ENCODE peak calls at places on chromosomes 11 and 22, in nine cellular contexts. One of them, this sample, is unnamed.

GRCh38 chr11:76551400-76551799 is 106.6 kb downstream of the EMSY start:
- DNase-seq in vagina: no peak
- DNase-seq in heart left ventricle: no peak
- DNase-seq in astrocyte of the spinal cord: peak; percentile 15
- DNase-seq in Peyer's patch: no peak
- DNase-seq in A549: no peak
- DNase-seq in CD4-positive, CD25-positive, alpha-beta regulatory T cell: no peak
- DNase-seq in transverse colon: no peak
- DNase-seq in fibroblast of lung: no peak
- DNase-seq in this sample: no peak

GRCh38 chr11:76219243-76219642 is 12.9 kb upstream of the WNT11 start:
- DNase-seq in Peyer's patch: no peak
- DNase-seq in astrocyte of the spinal cord: no peak
- DNase-seq in A549: no peak
- DNase-seq in transverse colon: no peak
- DNase-seq in fibroblast of lung: no peak
- DNase-seq in CD4-positive, CD25-positive, alpha-beta regulatory T cell: no peak
- DNase-seq in vagina: no peak
- DNase-seq in heart left ventricle: no peak
- DNase-seq in this sample: peak; percentile 16

GRCh38 chr11:61052182-61052972 is 49.9 kb upstream of the CD5 start:
- DNase-seq in fibroblast of lung: no peak
- DNase-seq in A549: no peak
- DNase-seq in astrocyte of the spinal cord: no peak
- DNase-seq in vagina: no peak
- DNase-seq in transverse colon: no peak
- DNase-seq in CD4-positive, CD25-positive, alpha-beta regulatory T cell: no peak
- DNase-seq in heart left ventricle: no peak
- DNase-seq in Peyer's patch: no peak
- DNase-seq in this sample: no peak

GRCh38 chr11:114083256-114084252 is 24.0 kb downstream of the ZBTB16 start:
- DNase-seq in astrocyte of the spinal cord: no peak
- DNase-seq in A549: no peak
- DNase-seq in transverse colon: no peak
- DNase-seq in fibroblast of lung: no peak
- DNase-seq in vagina: no peak
- DNase-seq in Peyer's patch: no peak
- DNase-seq in CD4-positive, CD25-positive, alpha-beta regulatory T cell: no peak
- DNase-seq in heart left ventricle: no peak
- DNase-seq in this sample: no peak

GRCh38 chr11:62081378-62082291 is 42.2 kb upstream of the INCENP start:
- DNase-seq in heart left ventricle: peak; percentile 81
- DNase-seq in vagina: no peak
- DNase-seq in astrocyte of the spinal cord: peak; percentile 67
- DNase-seq in A549: peak; percentile 76
- DNase-seq in transverse colon: peak; percentile 86
- DNase-seq in CD4-positive, CD25-positive, alpha-beta regulatory T cell: peak; percentile 66
- DNase-seq in Peyer's patch: peak; percentile 82
- DNase-seq in fibroblast of lung: peak; percentile 45
- DNase-seq in this sample: peak; percentile 75

GRCh38 chr11:84524422-84525051 is 1102.6 kb downstream of the DLG2 start:
- DNase-seq in astrocyte of the spinal cord: peak; percentile 41
- DNase-seq in A549: peak; percentile 19
- DNase-seq in fibroblast of lung: peak; percentile 29
- DNase-seq in transverse colon: no peak
- DNase-seq in vagina: no peak
- DNase-seq in Peyer's patch: no peak
- DNase-seq in CD4-positive, CD25-positive, alpha-beta regulatory T cell: no peak
- DNase-seq in heart left ventricle: no peak
- DNase-seq in this sample: no peak

GRCh38 chr11:14078941-14079522 is 116.5 kb downstream of the SPON1 start:
- DNase-seq in Peyer's patch: no peak
- DNase-seq in A549: no peak
- DNase-seq in astrocyte of the spinal cord: no peak
- DNase-seq in fibroblast of lung: no peak
- DNase-seq in CD4-positive, CD25-positive, alpha-beta regulatory T cell: no peak
- DNase-seq in heart left ventricle: no peak
- DNase-seq in transverse colon: no peak
- DNase-seq in vagina: no peak
- DNase-seq in this sample: no peak

GRCh38 chr11:3044004-3044403 is 13.2 kb downstream of the CARS1 start:
- DNase-seq in astrocyte of the spinal cord: no peak
- DNase-seq in vagina: no peak
- DNase-seq in CD4-positive, CD25-positive, alpha-beta regulatory T cell: no peak
- DNase-seq in Peyer's patch: no peak
- DNase-seq in transverse colon: no peak
- DNase-seq in A549: no peak
- DNase-seq in heart left ventricle: no peak
- DNase-seq in fibroblast of lung: peak; percentile 44
- DNase-seq in this sample: peak; percentile 66

GRCh38 chr11:2540521-2541320 is 95.9 kb downstream of the KCNQ1 start:
- DNase-seq in fibroblast of lung: no peak
- DNase-seq in astrocyte of the spinal cord: no peak
- DNase-seq in A549: no peak
- DNase-seq in vagina: no peak
- DNase-seq in CD4-positive, CD25-positive, alpha-beta regulatory T cell: no peak
- DNase-seq in transverse colon: peak; percentile 1
- DNase-seq in heart left ventricle: peak; percentile 39
- DNase-seq in Peyer's patch: peak; percentile 23
- DNase-seq in this sample: peak; percentile 8

GRCh38 chr11:76623171-76623883 is 47.2 kb downstream of the LRRC32 start:
- DNase-seq in astrocyte of the spinal cord: no peak
- DNase-seq in fibroblast of lung: peak; percentile 81
- DNase-seq in CD4-positive, CD25-positive, alpha-beta regulatory T cell: no peak
- DNase-seq in vagina: peak; percentile 90
- DNase-seq in A549: no peak
- DNase-seq in Peyer's patch: peak; percentile 35
- DNase-seq in heart left ventricle: no peak
- DNase-seq in transverse colon: no peak
- DNase-seq in this sample: no peak

GRCh38 chr11:65973439-65974110 is 12.0 kb downstream of the SART1 start:
- DNase-seq in A549: no peak
- DNase-seq in astrocyte of the spinal cord: peak; percentile 13
- DNase-seq in Peyer's patch: no peak
- DNase-seq in heart left ventricle: no peak
- DNase-seq in transverse colon: no peak
- DNase-seq in vagina: no peak
- DNase-seq in CD4-positive, CD25-positive, alpha-beta regulatory T cell: no peak
- DNase-seq in fibroblast of lung: peak; percentile 58
- DNase-seq in this sample: no peak

GRCh38 chr22:26767351-26767970 is 110.1 kb downstream of the MIAT start:
- DNase-seq in transverse colon: no peak
- DNase-seq in astrocyte of the spinal cord: no peak
- DNase-seq in heart left ventricle: no peak
- DNase-seq in fibroblast of lung: peak; percentile 55
- DNase-seq in Peyer's patch: no peak
- DNase-seq in CD4-positive, CD25-positive, alpha-beta regulatory T cell: no peak
- DNase-seq in vagina: no peak
- DNase-seq in A549: no peak
- DNase-seq in this sample: no peak

GRCh38 chr11:132648841-132649240 is 883.5 kb downstream of the OPCML start:
- DNase-seq in vagina: no peak
- DNase-seq in A549: no peak
- DNase-seq in astrocyte of the spinal cord: peak; percentile 7
- DNase-seq in fibroblast of lung: peak; percentile 56
- DNase-seq in Peyer's patch: no peak
- DNase-seq in heart left ventricle: no peak
- DNase-seq in CD4-positive, CD25-positive, alpha-beta regulatory T cell: no peak
- DNase-seq in transverse colon: no peak
- DNase-seq in this sample: no peak

GRCh38 chr11:2796508-2797180 is 88.9 kb downstream of the CDKN1C start:
- DNase-seq in astrocyte of the spinal cord: no peak
- DNase-seq in transverse colon: peak; percentile 3
- DNase-seq in CD4-positive, CD25-positive, alpha-beta regulatory T cell: no peak
- DNase-seq in heart left ventricle: peak; percentile 17
- DNase-seq in fibroblast of lung: no peak
- DNase-seq in vagina: no peak
- DNase-seq in Peyer's patch: peak; percentile 31
- DNase-seq in A549: no peak
- DNase-seq in this sample: peak; percentile 47

GRCh38 chr11:10663365-10663764 is 30.2 kb downstream of the IRAG1 start:
- DNase-seq in vagina: no peak
- DNase-seq in heart left ventricle: no peak
- DNase-seq in A549: no peak
- DNase-seq in fibroblast of lung: no peak
- DNase-seq in CD4-positive, CD25-positive, alpha-beta regulatory T cell: no peak
- DNase-seq in Peyer's patch: no peak
- DNase-seq in transverse colon: no peak
- DNase-seq in astrocyte of the spinal cord: no peak
- DNase-seq in this sample: no peak
- H3K4me3 ChIP-seq in vagina: no peak overlapping the region
- H3K4me3 ChIP-seq in heart left ventricle: no peak overlapping the region
- H3K4me3 ChIP-seq in A549: no peak overlapping the region
- H3K4me3 ChIP-seq in fibroblast of lung: no peak overlapping the region
- H3K4me3 ChIP-seq in CD4-positive, CD25-positive, alpha-beta regulatory T cell: no peak overlapping the region
- H3K4me3 ChIP-seq in Peyer's patch: no peak overlapping the region
- H3K4me3 ChIP-seq in transverse colon: no peak overlapping the region
- H3K4me3 ChIP-seq in astrocyte of the spinal cord: no peak overlapping the region
- H3K4me3 ChIP-seq in this sample: no peak overlapping the region

GRCh38 chr11:57775474-57775873 is 13.9 kb downstream of the CTNND1 start:
- DNase-seq in transverse colon: no peak
- DNase-seq in A549: no peak
- DNase-seq in heart left ventricle: peak; percentile 51
- DNase-seq in vagina: no peak
- DNase-seq in fibroblast of lung: no peak
- DNase-seq in Peyer's patch: no peak
- DNase-seq in CD4-positive, CD25-positive, alpha-beta regulatory T cell: no peak
- DNase-seq in astrocyte of the spinal cord: peak; percentile 14
- DNase-seq in this sample: no peak
- H3K4me3 ChIP-seq in transverse colon: no peak overlapping the region
- H3K4me3 ChIP-seq in A549: no peak overlapping the region
- H3K4me3 ChIP-seq in heart left ventricle: no peak overlapping the region
- H3K4me3 ChIP-seq in vagina: no peak overlapping the region
- H3K4me3 ChIP-seq in fibroblast of lung: no peak overlapping the region
- H3K4me3 ChIP-seq in Peyer's patch: no peak overlapping the region
- H3K4me3 ChIP-seq in CD4-positive, CD25-positive, alpha-beta regulatory T cell: no peak overlapping the region
- H3K4me3 ChIP-seq in astrocyte of the spinal cord: no peak overlapping the region
- H3K4me3 ChIP-seq in this sample: peak overlapping the region; percentile 38

GRCh38 chr11:46117842-46118241 is 3.4 kb downstream of the PHF21A start:
- DNase-seq in transverse colon: no peak
- DNase-seq in Peyer's patch: no peak
- DNase-seq in A549: no peak
- DNase-seq in vagina: no peak
- DNase-seq in astrocyte of the spinal cord: no peak
- DNase-seq in heart left ventricle: no peak
- DNase-seq in fibroblast of lung: no peak
- DNase-seq in CD4-positive, CD25-positive, alpha-beta regulatory T cell: no peak
- DNase-seq in this sample: no peak
- H3K4me3 ChIP-seq in transverse colon: no peak overlapping the region
- H3K4me3 ChIP-seq in Peyer's patch: no peak overlapping the region
- H3K4me3 ChIP-seq in A549: no peak overlapping the region
- H3K4me3 ChIP-seq in vagina: no peak overlapping the region
- H3K4me3 ChIP-seq in astrocyte of the spinal cord: no peak overlapping the region
- H3K4me3 ChIP-seq in heart left ventricle: no peak overlapping the region
- H3K4me3 ChIP-seq in fibroblast of lung: peak overlapping the region; percentile 79
- H3K4me3 ChIP-seq in CD4-positive, CD25-positive, alpha-beta regulatory T cell: peak overlapping the region; percentile 92
- H3K4me3 ChIP-seq in this sample: peak overlapping the region; percentile 78

GRCh38 chr11:45285931-45286632 is at the start of gene SYT13:
- DNase-seq in heart left ventricle: no peak
- DNase-seq in vagina: peak; percentile 46
- DNase-seq in Peyer's patch: peak; percentile 89
- DNase-seq in A549: peak; percentile 62
- DNase-seq in fibroblast of lung: peak; percentile 13
- DNase-seq in astrocyte of the spinal cord: no peak
- DNase-seq in CD4-positive, CD25-positive, alpha-beta regulatory T cell: no peak
- DNase-seq in transverse colon: peak; percentile 86
- DNase-seq in this sample: no peak
- H3K4me3 ChIP-seq in heart left ventricle: peak within 1 kb of the TSS; percentile 16
- H3K4me3 ChIP-seq in vagina: no peak within 1 kb of the TSS
- H3K4me3 ChIP-seq in Peyer's patch: no peak within 1 kb of the TSS
- H3K4me3 ChIP-seq in A549: peak within 1 kb of the TSS; percentile 65
- H3K4me3 ChIP-seq in fibroblast of lung: no peak within 1 kb of the TSS
- H3K4me3 ChIP-seq in astrocyte of the spinal cord: no peak within 1 kb of the TSS
- H3K4me3 ChIP-seq in CD4-positive, CD25-positive, alpha-beta regulatory T cell: no peak within 1 kb of the TSS
- H3K4me3 ChIP-seq in transverse colon: peak within 1 kb of the TSS; percentile 49
- H3K4me3 ChIP-seq in this sample: peak within 1 kb of the TSS; percentile 4

GRCh38 chr22:46067159-46068111 is 82.9 kb upstream of the PPARA start:
- DNase-seq in vagina: no peak
- DNase-seq in transverse colon: peak; percentile 9
- DNase-seq in fibroblast of lung: peak; percentile 56
- DNase-seq in heart left ventricle: peak; percentile 39
- DNase-seq in CD4-positive, CD25-positive, alpha-beta regulatory T cell: no peak
- DNase-seq in A549: no peak
- DNase-seq in Peyer's patch: peak; percentile 43
- DNase-seq in astrocyte of the spinal cord: peak; percentile 44
- DNase-seq in this sample: peak; percentile 51
- H3K4me3 ChIP-seq in vagina: peak overlapping the region; percentile 37
- H3K4me3 ChIP-seq in transverse colon: peak overlapping the region; percentile 18
- H3K4me3 ChIP-seq in fibroblast of lung: peak overlapping the region; percentile 43
- H3K4me3 ChIP-seq in heart left ventricle: peak overlapping the region; percentile 34
- H3K4me3 ChIP-seq in CD4-positive, CD25-positive, alpha-beta regulatory T cell: no peak overlapping the region
- H3K4me3 ChIP-seq in A549: peak overlapping the region; percentile 32
- H3K4me3 ChIP-seq in Peyer's patch: no peak overlapping the region
- H3K4me3 ChIP-seq in astrocyte of the spinal cord: peak overlapping the region; percentile 19
- H3K4me3 ChIP-seq in this sample: peak overlapping the region; percentile 88

GRCh38 chr11:44306469-44307244 is 3.3 kb downstream of the ALX4 start:
- DNase-seq in heart left ventricle: no peak
- DNase-seq in transverse colon: no peak
- DNase-seq in fibroblast of lung: no peak
- DNase-seq in A549: no peak
- DNase-seq in CD4-positive, CD25-positive, alpha-beta regulatory T cell: no peak
- DNase-seq in vagina: no peak
- DNase-seq in astrocyte of the spinal cord: no peak
- DNase-seq in Peyer's patch: no peak
- DNase-seq in this sample: no peak
- H3K4me3 ChIP-seq in heart left ventricle: no peak overlapping the region
- H3K4me3 ChIP-seq in transverse colon: no peak overlapping the region
- H3K4me3 ChIP-seq in fibroblast of lung: no peak overlapping the region
- H3K4me3 ChIP-seq in A549: no peak overlapping the region
- H3K4me3 ChIP-seq in CD4-positive, CD25-positive, alpha-beta regulatory T cell: no peak overlapping the region
- H3K4me3 ChIP-seq in vagina: no peak overlapping the region
- H3K4me3 ChIP-seq in astrocyte of the spinal cord: no peak overlapping the region
- H3K4me3 ChIP-seq in Peyer's patch: peak overlapping the region; percentile 56
- H3K4me3 ChIP-seq in this sample: no peak overlapping the region

This sample was measured in psoas muscle.